ENCODE peak calls at places on chromosomes 12 and 14, in ten cellular contexts. One of them, this sample, is unnamed. For H3K36me3, the result is how much of the 10 kb centered on the place peaks cover.

GRCh38 chr12:64608901-64609542 is 1.3 kb upstream of the RASSF3 start:
- DNase-seq in psoas muscle: no peak
- DNase-seq in thyroid gland: peak
- DNase-seq in CD8-positive, alpha-beta T cell: no peak
- DNase-seq in stomach: no peak
- DNase-seq in Peyer's patch: peak
- DNase-seq in sigmoid colon: no peak
- DNase-seq in cardiac muscle cell: peak
- DNase-seq in OCI-LY7: peak
- DNase-seq in uterus: peak
- DNase-seq in this sample: peak

GRCh38 chr12:93750056-93750455 is 72.9 kb downstream of the CRADD start:
- DNase-seq in psoas muscle: no peak
- DNase-seq in thyroid gland: no peak
- DNase-seq in CD8-positive, alpha-beta T cell: no peak
- DNase-seq in stomach: no peak
- DNase-seq in Peyer's patch: no peak
- DNase-seq in sigmoid colon: no peak
- DNase-seq in cardiac muscle cell: no peak
- DNase-seq in OCI-LY7: no peak
- DNase-seq in uterus: no peak
- DNase-seq in this sample: no peak

GRCh38 chr12:29889737-29890136 is 106.0 kb upstream of the TMTC1 start:
- DNase-seq in psoas muscle: peak
- DNase-seq in thyroid gland: peak
- DNase-seq in CD8-positive, alpha-beta T cell: no peak
- DNase-seq in stomach: peak
- DNase-seq in Peyer's patch: no peak
- DNase-seq in sigmoid colon: peak
- DNase-seq in cardiac muscle cell: peak
- DNase-seq in OCI-LY7: peak
- DNase-seq in uterus: peak
- DNase-seq in this sample: peak

GRCh38 chr12:9730591-9730990 is 2.3 kb downstream of the CLECL1 start:
- DNase-seq in psoas muscle: no peak
- DNase-seq in thyroid gland: no peak
- DNase-seq in CD8-positive, alpha-beta T cell: no peak
- DNase-seq in stomach: no peak
- DNase-seq in Peyer's patch: no peak
- DNase-seq in sigmoid colon: no peak
- DNase-seq in cardiac muscle cell: no peak
- DNase-seq in OCI-LY7: peak
- DNase-seq in uterus: no peak
- DNase-seq in this sample: no peak

GRCh38 chr12:26868505-26869494 is 35.8 kb upstream of the ITPR2 start:
- DNase-seq in psoas muscle: no peak
- DNase-seq in thyroid gland: no peak
- DNase-seq in CD8-positive, alpha-beta T cell: no peak
- DNase-seq in stomach: no peak
- DNase-seq in Peyer's patch: no peak
- DNase-seq in sigmoid colon: no peak
- DNase-seq in cardiac muscle cell: no peak
- DNase-seq in OCI-LY7: no peak
- DNase-seq in uterus: no peak
- DNase-seq in this sample: no peak

GRCh38 chr12:107131832-107132616 is 38.7 kb upstream of the CRY1 start:
- DNase-seq in psoas muscle: no peak
- DNase-seq in thyroid gland: peak
- DNase-seq in CD8-positive, alpha-beta T cell: no peak
- DNase-seq in stomach: no peak
- DNase-seq in Peyer's patch: no peak
- DNase-seq in sigmoid colon: no peak
- DNase-seq in cardiac muscle cell: peak
- DNase-seq in OCI-LY7: peak
- DNase-seq in uterus: no peak
- DNase-seq in this sample: peak

GRCh38 chr12:18754118-18754707 is 16.3 kb downstream of the CAPZA3 start:
- DNase-seq in psoas muscle: no peak
- DNase-seq in thyroid gland: no peak
- DNase-seq in CD8-positive, alpha-beta T cell: no peak
- DNase-seq in stomach: no peak
- DNase-seq in Peyer's patch: no peak
- DNase-seq in sigmoid colon: no peak
- DNase-seq in cardiac muscle cell: no peak
- DNase-seq in OCI-LY7: no peak
- DNase-seq in uterus: no peak
- DNase-seq in this sample: peak

GRCh38 chr12:78038541-78038940 is 207.8 kb downstream of the NAV3 start:
- DNase-seq in psoas muscle: no peak
- DNase-seq in thyroid gland: no peak
- DNase-seq in CD8-positive, alpha-beta T cell: no peak
- DNase-seq in stomach: no peak
- DNase-seq in Peyer's patch: no peak
- DNase-seq in sigmoid colon: no peak
- DNase-seq in cardiac muscle cell: no peak
- DNase-seq in OCI-LY7: no peak
- DNase-seq in uterus: no peak
- DNase-seq in this sample: no peak

GRCh38 chr14:64950889-64951288 is 8.3 kb upstream of the GPX2 start:
- DNase-seq in psoas muscle: peak
- DNase-seq in thyroid gland: no peak
- DNase-seq in CD8-positive, alpha-beta T cell: no peak
- DNase-seq in stomach: no peak
- DNase-seq in Peyer's patch: no peak
- DNase-seq in sigmoid colon: no peak
- DNase-seq in cardiac muscle cell: no peak
- DNase-seq in OCI-LY7: no peak
- DNase-seq in uterus: no peak
- DNase-seq in this sample: peak

GRCh38 chr14:64951291-64951690 is 8.7 kb upstream of the GPX2 start:
- DNase-seq in psoas muscle: no peak
- DNase-seq in thyroid gland: no peak
- DNase-seq in CD8-positive, alpha-beta T cell: no peak
- DNase-seq in stomach: no peak
- DNase-seq in Peyer's patch: no peak
- DNase-seq in sigmoid colon: no peak
- DNase-seq in cardiac muscle cell: no peak
- DNase-seq in OCI-LY7: no peak
- DNase-seq in uterus: no peak
- DNase-seq in this sample: no peak

GRCh38 chr14:64953310-64953654 is 10.7 kb upstream of the GPX2 start:
- DNase-seq in psoas muscle: no peak
- DNase-seq in thyroid gland: no peak
- DNase-seq in CD8-positive, alpha-beta T cell: no peak
- DNase-seq in stomach: no peak
- DNase-seq in Peyer's patch: no peak
- DNase-seq in sigmoid colon: peak
- DNase-seq in cardiac muscle cell: no peak
- DNase-seq in OCI-LY7: no peak
- DNase-seq in uterus: no peak
- DNase-seq in this sample: no peak

GRCh38 chr14:64952598-64953309 is 10.2 kb upstream of the GPX2 start:
- DNase-seq in psoas muscle: no peak
- DNase-seq in thyroid gland: no peak
- DNase-seq in CD8-positive, alpha-beta T cell: no peak
- DNase-seq in stomach: no peak
- DNase-seq in Peyer's patch: no peak
- DNase-seq in sigmoid colon: peak
- DNase-seq in cardiac muscle cell: no peak
- DNase-seq in OCI-LY7: peak
- DNase-seq in uterus: no peak
- DNase-seq in this sample: no peak

GRCh38 chr14:64951724-64952123 is 9.2 kb upstream of the GPX2 start:
- DNase-seq in psoas muscle: peak
- DNase-seq in thyroid gland: no peak
- DNase-seq in CD8-positive, alpha-beta T cell: no peak
- DNase-seq in stomach: no peak
- DNase-seq in Peyer's patch: no peak
- DNase-seq in sigmoid colon: peak
- DNase-seq in cardiac muscle cell: no peak
- DNase-seq in OCI-LY7: no peak
- DNase-seq in uterus: no peak
- DNase-seq in this sample: peak
- H3K36me3 ChIP-seq in psoas muscle: under half
- H3K36me3 ChIP-seq in thyroid gland: under half
- H3K36me3 ChIP-seq in CD8-positive, alpha-beta T cell: under half
- H3K36me3 ChIP-seq in stomach: under half
- H3K36me3 ChIP-seq in Peyer's patch: under half
- H3K36me3 ChIP-seq in sigmoid colon: under half
- H3K36me3 ChIP-seq in cardiac muscle cell: under half
- H3K36me3 ChIP-seq in OCI-LY7: under half
- H3K36me3 ChIP-seq in uterus: under half
- H3K36me3 ChIP-seq in this sample: under half

DNA sequence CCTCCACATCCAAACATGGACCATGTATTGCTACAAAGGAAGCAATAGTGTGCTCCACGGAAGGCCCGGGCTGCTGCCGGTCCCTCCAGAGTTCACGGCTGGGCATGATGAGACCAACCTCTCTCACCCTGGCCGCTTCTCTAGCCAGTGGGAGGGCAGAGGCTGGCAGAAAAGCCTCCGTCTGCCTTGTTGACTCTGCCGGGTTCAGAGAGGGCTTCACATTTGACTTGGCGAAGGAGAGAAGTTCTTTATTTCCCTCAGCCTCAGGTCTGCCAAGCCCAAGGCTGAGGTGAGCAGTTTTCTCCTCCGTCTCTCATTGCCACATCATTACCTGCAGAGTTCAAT is 230.0 kb downstream of the ZFP36L1 start:
- DNase-seq in psoas muscle: no peak
- DNase-seq in thyroid gland: no peak
- DNase-seq in CD8-positive, alpha-beta T cell: no peak
- DNase-seq in stomach: peak
- DNase-seq in Peyer's patch: no peak
- DNase-seq in sigmoid colon: no peak
- DNase-seq in cardiac muscle cell: no peak
- DNase-seq in OCI-LY7: no peak
- DNase-seq in uterus: no peak
- DNase-seq in this sample: no peak
- H3K4me3 ChIP-seq in psoas muscle: no peak
- H3K4me3 ChIP-seq in thyroid gland: no peak
- H3K4me3 ChIP-seq in CD8-positive, alpha-beta T cell: no peak
- H3K4me3 ChIP-seq in stomach: no peak
- H3K4me3 ChIP-seq in Peyer's patch: no peak
- H3K4me3 ChIP-seq in sigmoid colon: no peak
- H3K4me3 ChIP-seq in cardiac muscle cell: no peak
- H3K4me3 ChIP-seq in OCI-LY7: no peak
- H3K4me3 ChIP-seq in uterus: no peak
- H3K4me3 ChIP-seq in this sample: no peak

GRCh38 chr12:96399081-96399918 is 939 bp downstream of the CDK17 start:
- DNase-seq in psoas muscle: peak
- DNase-seq in thyroid gland: peak
- DNase-seq in CD8-positive, alpha-beta T cell: peak
- DNase-seq in stomach: peak
- DNase-seq in Peyer's patch: peak
- DNase-seq in sigmoid colon: peak
- DNase-seq in cardiac muscle cell: peak
- DNase-seq in OCI-LY7: peak
- DNase-seq in uterus: peak
- DNase-seq in this sample: peak

GRCh38 chr12:96399919-96400630 is at the start of gene CDK17:
- DNase-seq in psoas muscle: peak
- DNase-seq in thyroid gland: peak
- DNase-seq in CD8-positive, alpha-beta T cell: peak
- DNase-seq in stomach: peak
- DNase-seq in Peyer's patch: peak
- DNase-seq in sigmoid colon: peak
- DNase-seq in cardiac muscle cell: peak
- DNase-seq in OCI-LY7: peak
- DNase-seq in uterus: peak
- DNase-seq in this sample: peak

GRCh38 chr12:96396914-96397313 is 3.3 kb downstream of the CDK17 start:
- DNase-seq in psoas muscle: no peak
- DNase-seq in thyroid gland: no peak
- DNase-seq in CD8-positive, alpha-beta T cell: no peak
- DNase-seq in stomach: no peak
- DNase-seq in Peyer's patch: no peak
- DNase-seq in sigmoid colon: no peak
- DNase-seq in cardiac muscle cell: no peak
- DNase-seq in OCI-LY7: no peak
- DNase-seq in uterus: no peak
- DNase-seq in this sample: no peak

GRCh38 chr12:96397756-96398421 is 2.4 kb downstream of the CDK17 start:
- DNase-seq in psoas muscle: no peak
- DNase-seq in thyroid gland: no peak
- DNase-seq in CD8-positive, alpha-beta T cell: no peak
- DNase-seq in stomach: no peak
- DNase-seq in Peyer's patch: no peak
- DNase-seq in sigmoid colon: no peak
- DNase-seq in cardiac muscle cell: no peak
- DNase-seq in OCI-LY7: no peak
- DNase-seq in uterus: no peak
- DNase-seq in this sample: no peak

DNA sequence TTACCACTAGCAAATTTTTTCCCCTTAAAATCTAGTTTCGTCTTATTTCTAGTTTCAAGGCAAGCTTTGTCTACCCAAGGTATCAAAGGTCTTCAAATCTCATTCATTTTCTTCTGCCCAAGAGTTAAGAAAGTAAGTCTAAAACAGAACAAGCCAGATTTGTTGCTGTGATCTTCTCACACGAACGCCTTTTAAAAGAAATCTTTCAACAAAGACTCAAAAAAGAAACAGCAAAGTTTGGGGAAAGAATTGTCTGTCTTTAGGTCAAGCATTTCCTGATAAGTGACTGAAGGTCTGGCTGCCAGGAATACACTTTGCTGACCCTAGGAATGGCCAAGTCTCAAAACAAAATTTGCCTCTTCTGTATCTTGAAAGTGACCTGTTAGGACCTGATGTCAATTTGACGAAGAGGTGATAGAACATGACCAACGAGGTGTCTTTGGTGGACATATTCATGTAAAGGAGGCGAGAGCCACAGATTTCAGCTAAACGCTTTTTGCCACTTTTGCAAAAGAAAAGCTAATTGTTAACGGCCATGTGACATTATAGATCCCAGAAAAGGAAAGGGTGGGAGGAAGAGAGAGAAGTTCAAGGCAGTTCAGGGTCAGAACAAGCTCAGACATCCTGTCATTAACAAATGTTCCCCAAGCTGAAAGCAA is 1.7 kb downstream of the CDK17 start:
- DNase-seq in psoas muscle: no peak
- DNase-seq in thyroid gland: no peak
- DNase-seq in CD8-positive, alpha-beta T cell: no peak
- DNase-seq in stomach: no peak
- DNase-seq in Peyer's patch: no peak
- DNase-seq in sigmoid colon: no peak
- DNase-seq in cardiac muscle cell: peak
- DNase-seq in OCI-LY7: peak
- DNase-seq in uterus: no peak
- DNase-seq in this sample: no peak
- TF ChIP-seq CTCF in psoas muscle: no peak
- TF ChIP-seq CTCF in thyroid gland: no peak
- TF ChIP-seq CTCF in CD8-positive, alpha-beta T cell: no peak
- TF ChIP-seq CTCF in stomach: no peak
- TF ChIP-seq CTCF in Peyer's patch: no peak
- TF ChIP-seq CTCF in sigmoid colon: no peak
- TF ChIP-seq CTCF in cardiac muscle cell: no peak
- TF ChIP-seq CTCF in OCI-LY7: no peak
- TF ChIP-seq CTCF in uterus: no peak
- TF ChIP-seq CTCF in this sample: no peak

DNA sequence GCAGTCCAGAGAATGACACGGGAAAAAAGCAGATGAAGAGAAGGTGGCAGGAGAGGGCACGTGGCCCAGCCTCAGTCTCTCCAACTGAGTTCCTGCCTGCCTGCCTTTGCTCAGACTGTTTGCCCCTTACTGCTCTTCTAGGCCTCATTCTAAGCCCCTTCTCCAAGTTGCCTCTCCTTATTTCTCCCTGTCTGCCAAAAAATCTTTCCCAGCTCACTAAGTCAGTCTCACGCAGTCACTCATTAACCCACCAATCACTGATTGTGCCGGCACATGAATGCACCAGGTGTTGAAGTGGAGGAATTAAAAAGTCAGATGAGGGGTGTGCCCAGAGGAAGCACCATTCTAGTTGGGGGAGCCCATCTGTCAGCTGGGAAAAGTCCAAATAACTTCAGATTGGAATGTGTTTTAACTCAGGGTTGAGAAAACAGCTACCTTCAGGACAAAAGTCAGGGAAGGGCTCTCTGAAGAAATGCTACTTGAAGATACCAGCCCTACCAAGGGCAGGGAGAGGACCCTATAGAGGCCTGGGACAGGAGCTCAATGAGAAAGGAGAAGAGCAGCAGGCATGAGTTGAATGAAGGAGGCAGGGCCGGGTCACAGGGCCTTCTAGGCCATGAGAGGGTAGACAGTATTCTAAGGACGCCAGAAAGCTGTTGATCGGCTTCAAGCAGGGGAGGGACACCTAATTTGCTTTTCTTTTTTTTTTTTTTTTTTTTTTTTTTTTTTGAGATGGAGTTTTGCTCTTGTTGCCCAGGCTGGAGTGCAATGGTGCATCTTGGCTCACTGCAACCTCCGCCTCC is 40.9 kb downstream of the DAD1 start:
- DNase-seq in psoas muscle: no peak
- DNase-seq in thyroid gland: no peak
- DNase-seq in CD8-positive, alpha-beta T cell: no peak
- DNase-seq in stomach: no peak
- DNase-seq in Peyer's patch: no peak
- DNase-seq in sigmoid colon: no peak
- DNase-seq in cardiac muscle cell: no peak
- DNase-seq in OCI-LY7: no peak
- DNase-seq in uterus: no peak
- DNase-seq in this sample: no peak
- H3K36me3 ChIP-seq in psoas muscle: under half
- H3K36me3 ChIP-seq in thyroid gland: under half
- H3K36me3 ChIP-seq in CD8-positive, alpha-beta T cell: half or more
- H3K36me3 ChIP-seq in stomach: under half
- H3K36me3 ChIP-seq in Peyer's patch: under half
- H3K36me3 ChIP-seq in sigmoid colon: under half
- H3K36me3 ChIP-seq in cardiac muscle cell: under half
- H3K36me3 ChIP-seq in OCI-LY7: under half
- H3K36me3 ChIP-seq in uterus: under half
- H3K36me3 ChIP-seq in this sample: under half

This sample was measured in heart right ventricle.